ENCODE peak calls at places on chromosomes 4 and X, in six cellular contexts. M is T-helper 17 cell; X is ELF-1; R is lung; S is effector CD4-positive, alpha-beta T cell; B is GM13976. V is an unnamed sample.

GRCh38 chrX:74521961-74522833 is 92.2 kb downstream of the RLIM start:
- DNase-seq in M (no peak), X (peak; percentile 55), B (no peak), S (no peak), R (no peak), V (no peak)

GRCh38 chr4:123477804-123478209 is 81.2 kb downstream of the SPRY1 start:
- DNase-seq in B (no peak), S (peak; percentile 15), M (peak; percentile 7), X (no peak), R (no peak), V (peak; percentile 10)

GRCh38 chr4:103011378-103012025 is 8.0 kb downstream of the SLC9B1 start:
- DNase-seq in M (no peak), R (peak; percentile 56), X (peak; percentile 59), S (no peak), B (no peak), V (no peak)

GRCh38 chr4:89056953-89057398 is at the start of gene FAM13A:
- DNase-seq in B (no peak), S (no peak), X (peak; percentile 92), M (no peak), R (peak; percentile 80), V (no peak)

GRCh38 chr4:81838586-81838985 is 366.9 kb upstream of the RASGEF1B start:
- DNase-seq in S (no peak), R (no peak), B (no peak), M (no peak), X (no peak), V (no peak)

GRCh38 chr4:128225148-128225547 is 62.5 kb downstream of the PGRMC2 start:
- DNase-seq in X (no peak), R (no peak), S (no peak), M (no peak), B (no peak), V (no peak)

GRCh38 chr4:163404080-163404479 is 60.4 kb downstream of the NPY5R start:
- DNase-seq in R (no peak), X (no peak), S (no peak), B (no peak), M (no peak), V (no peak)

GRCh38 chr4:177117256-177117655 is 192.4 kb upstream of the NEIL3 start:
- DNase-seq in X (no peak), B (no peak), M (no peak), R (no peak), S (no peak), V (no peak)

GRCh38 chrX:13747836-13748235 is 13.3 kb downstream of the OFD1 start:
- DNase-seq in B (no peak), S (no peak), X (no peak), R (no peak), M (peak; percentile 14), V (peak; percentile 30)

GRCh38 chrX:32520789-32521188 is 690.6 kb downstream of the DMD start:
- DNase-seq in X (no peak), M (no peak), R (no peak), B (no peak), S (no peak), V (no peak)

GRCh38 chr4:177427097-177427665 is 15.1 kb downstream of the AGA start:
- DNase-seq in M (no peak), R (no peak), B (no peak), S (no peak), X (no peak), V (no peak)

GRCh38 chr4:181819951-181820350 is 423.3 kb upstream of the TENM3 start:
- DNase-seq in X (no peak), R (no peak), M (no peak), S (no peak), B (no peak), V (no peak)

GRCh38 chr4:11228575-11228974 is 200.1 kb downstream of the HS3ST1 start:
- DNase-seq in R (no peak), M (no peak), S (no peak), X (no peak), B (no peak), V (no peak)

GRCh38 chrX:526295-527224 is 104.0 kb upstream of the SHOX start:
- DNase-seq in X (peak; percentile 68), R (no peak), S (no peak), M (no peak), B (no peak), V (no peak)

GRCh38 chr4:99011910-99012309 is 16.4 kb downstream of the METAP1 start:
- DNase-seq in X (no peak), R (no peak), S (no peak), M (no peak), B (no peak), V (no peak)

V was measured in T-helper 1 cell.